ENCODE peak calls at places on chromosomes 6 and 20, in six cellular contexts. I, U, M, L, J and W are unnamed samples.

GRCh38 chr6:158049055-158050028 is 67.7 kb downstream of the SYNJ2 start:
- DNase-seq in I (no peak), U (peak), M (no peak), L (no peak), J (no peak), W (no peak)

GRCh38 chr6:133062077-133062476 is 179.1 kb upstream of the EYA4 start:
- DNase-seq in I (no peak), U (no peak), M (no peak), L (no peak), J (no peak), W (peak)

GRCh38 chr20:56859751-56860366 is 230.8 kb downstream of the TFAP2C start:
- DNase-seq in I (no peak), U (no peak), M (no peak), L (no peak), J (no peak), W (no peak)

GRCh38 chr20:48384147-48384818 is 443.5 kb downstream of the PREX1 start:
- DNase-seq in I (no peak), U (no peak), M (no peak), L (peak), J (no peak), W (no peak)

GRCh38 chr6:9851006-9851405 is 563.9 kb downstream of the TFAP2A start:
- DNase-seq in I (no peak), U (no peak), M (no peak), L (no peak), J (no peak), W (no peak)

GRCh38 chr6:20833881-20834515 is 299.7 kb downstream of the CDKAL1 start:
- DNase-seq in I (no peak), U (no peak), M (no peak), L (no peak), J (no peak), W (no peak)

GRCh38 chr6:81023007-81023582 is 729.4 kb downstream of the TENT5A start:
- DNase-seq in I (no peak), U (no peak), M (no peak), L (no peak), J (no peak), W (no peak)

GRCh38 chr6:79042088-79042798 is 35.8 kb downstream of the PHIP start:
- DNase-seq in I (no peak), U (no peak), M (no peak), L (no peak), J (no peak), W (no peak)

GRCh38 chr6:50543666-50544065 is 169.7 kb upstream of the TFAP2D start:
- DNase-seq in I (no peak), U (no peak), M (no peak), L (no peak), J (no peak), W (no peak)

GRCh38 chr6:28537509-28538140 is 11.9 kb downstream of the GPX5 start:
- DNase-seq in I (no peak), U (no peak), M (no peak), L (no peak), J (no peak), W (no peak)

GRCh38 chr20:39047417-39047985 is 85.4 kb downstream of the DHX35 start:
- DNase-seq in I (no peak), U (peak), M (no peak), L (no peak), J (no peak), W (no peak)

GRCh38 chr20:25198663-25199363 is 3.3 kb downstream of the ENTPD6 start:
- DNase-seq in I (peak), U (peak), M (no peak), L (no peak), J (no peak), W (no peak)

GRCh38 chr6:36874443-36875249 is at the start of gene PPIL1:
- DNase-seq in I (peak), U (peak), M (peak), L (peak), J (peak), W (peak)

DNA sequence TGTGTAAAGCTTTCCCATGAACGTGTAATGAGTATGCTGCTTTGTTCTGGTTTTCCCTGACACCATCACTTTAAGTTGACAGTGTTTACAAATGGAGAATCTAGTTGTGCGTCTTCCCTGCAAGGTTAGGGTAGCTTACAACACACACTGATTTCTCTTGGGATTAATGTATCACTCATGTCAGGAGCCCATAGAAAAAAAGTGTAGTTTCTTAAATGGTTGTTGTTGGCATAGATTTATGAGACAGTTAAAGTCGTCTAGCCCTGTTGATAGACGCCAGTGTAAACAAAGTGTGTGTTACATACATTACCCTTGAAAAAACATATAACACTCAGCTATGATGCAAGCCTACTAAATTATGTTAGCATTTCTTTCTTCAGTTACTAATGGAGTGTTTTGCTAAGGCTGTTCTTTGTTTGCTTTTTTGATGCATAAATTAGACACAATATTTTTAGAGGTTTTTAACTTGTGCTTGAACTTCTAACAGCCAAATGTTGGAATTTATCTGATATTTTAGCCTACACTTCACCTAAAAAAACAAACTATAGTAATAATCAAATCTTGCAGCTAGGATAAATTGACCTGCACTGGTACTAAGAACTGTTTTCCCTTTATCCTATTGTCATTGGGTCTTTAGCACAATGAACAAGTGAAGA is 88.6 kb downstream of the RNF217 start:
- DNase-seq in I (no peak), U (no peak), M (no peak), L (no peak), J (no peak), W (no peak)
- H3K27ac ChIP-seq in I (no peak), U (no peak), M (no peak), L (no peak), J (no peak), W (no peak)

DNA sequence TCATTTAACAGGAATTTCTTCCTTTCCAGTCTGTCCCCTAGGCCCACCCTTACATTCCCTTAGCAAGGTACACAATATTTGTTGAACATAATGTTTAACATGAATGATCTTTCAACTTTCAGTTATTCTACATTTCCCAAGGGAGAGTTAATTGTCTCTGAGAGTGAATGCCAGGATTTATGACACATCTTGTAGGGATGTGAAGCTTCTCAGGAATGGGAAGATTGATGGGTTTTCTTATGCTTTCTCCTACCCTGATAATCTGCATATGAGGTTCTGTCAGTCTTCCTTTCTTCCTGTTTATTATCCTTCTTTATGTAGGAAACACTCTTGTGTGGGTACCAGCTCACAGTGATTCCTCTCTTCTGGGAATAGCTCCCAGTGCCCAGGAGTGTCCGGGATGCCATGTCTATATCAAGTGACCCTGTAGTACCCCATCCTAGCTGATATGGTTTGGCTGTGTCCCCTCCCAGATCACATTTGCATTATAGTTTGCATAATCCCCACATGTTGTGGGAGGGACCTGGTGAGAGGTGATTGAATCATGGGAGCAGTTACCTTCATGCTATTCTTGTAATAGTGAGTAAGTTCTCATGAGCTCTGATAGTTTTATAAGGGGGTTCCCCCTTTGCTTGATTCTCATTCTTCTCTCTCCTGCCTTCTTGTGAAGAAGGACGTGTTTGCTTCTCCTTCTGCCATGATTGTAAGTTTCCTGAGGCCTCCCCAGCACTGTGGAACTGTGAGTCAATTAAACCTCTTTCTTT is 7.1 kb upstream of the FYN start:
- DNase-seq in I (no peak), U (no peak), M (no peak), L (no peak), J (no peak), W (no peak)
- H3K4me3 ChIP-seq in I (no peak), U (no peak), M (no peak), L (no peak), J (no peak), W (no peak)

DNA sequence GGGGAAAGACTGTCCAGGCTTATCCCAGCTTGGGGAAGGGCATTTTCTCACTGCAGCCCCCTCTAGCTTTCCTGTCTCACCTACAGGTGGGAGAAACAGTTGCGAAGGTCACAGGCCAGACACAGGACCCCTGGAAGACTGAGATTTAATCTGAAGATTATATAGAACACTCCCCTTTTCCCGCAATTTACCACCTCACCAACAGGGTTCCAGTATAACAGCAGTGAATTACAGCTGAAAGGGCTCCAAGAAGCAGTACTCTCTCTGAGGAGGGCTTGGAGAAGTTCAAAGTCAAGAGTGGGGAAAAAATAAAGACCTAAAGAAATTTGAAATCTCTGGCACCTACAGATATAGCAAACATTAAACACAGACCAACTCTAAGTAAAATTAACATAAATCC is 111.9 kb downstream of the ANKRD60 start:
- DNase-seq in I (no peak), U (no peak), M (no peak), L (no peak), J (no peak), W (no peak)
- H3K27ac ChIP-seq in I (no peak), U (no peak), M (no peak), L (no peak), J (no peak), W (no peak)

GRCh38 chr6:110329729-110330436 is 28.3 kb downstream of the METTL24 start:
- DNase-seq in I (no peak), U (no peak), M (no peak), L (no peak), J (peak), W (no peak)
- H3K4me3 ChIP-seq in I (peak), U (peak), M (no peak), L (peak), J (peak), W (peak)

GRCh38 chr6:3159805-3160781 is 2.7 kb upstream of the TUBB2A start:
- DNase-seq in I (peak), U (peak), M (no peak), L (no peak), J (peak), W (no peak)
- H3K27ac ChIP-seq in I (no peak), U (peak), M (peak), L (no peak), J (peak), W (no peak)

DNA sequence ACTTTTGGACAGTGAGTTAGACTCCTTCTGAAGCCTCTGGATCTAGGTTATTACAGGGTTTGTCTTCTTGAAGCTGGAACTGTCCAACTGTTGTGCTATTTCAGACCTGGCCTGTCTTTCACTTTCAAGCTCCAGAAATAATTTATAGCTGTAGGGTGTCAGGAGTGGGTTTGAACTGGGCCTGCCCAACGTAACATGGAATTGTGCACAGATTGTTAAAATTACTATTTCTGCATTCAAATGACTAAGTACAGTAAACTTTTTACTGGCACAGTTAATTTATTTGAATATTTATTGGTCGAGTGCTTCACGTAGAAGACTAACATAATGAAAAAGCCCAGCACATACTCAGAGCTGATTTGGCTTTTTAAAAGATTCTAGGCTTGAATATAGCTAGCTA is 74.3 kb downstream of the ARID1B start:
- DNase-seq in I (no peak), U (no peak), M (no peak), L (no peak), J (no peak), W (no peak)
- H3K4me3 ChIP-seq in I (no peak), U (no peak), M (no peak), L (no peak), J (no peak), W (no peak)

DNA sequence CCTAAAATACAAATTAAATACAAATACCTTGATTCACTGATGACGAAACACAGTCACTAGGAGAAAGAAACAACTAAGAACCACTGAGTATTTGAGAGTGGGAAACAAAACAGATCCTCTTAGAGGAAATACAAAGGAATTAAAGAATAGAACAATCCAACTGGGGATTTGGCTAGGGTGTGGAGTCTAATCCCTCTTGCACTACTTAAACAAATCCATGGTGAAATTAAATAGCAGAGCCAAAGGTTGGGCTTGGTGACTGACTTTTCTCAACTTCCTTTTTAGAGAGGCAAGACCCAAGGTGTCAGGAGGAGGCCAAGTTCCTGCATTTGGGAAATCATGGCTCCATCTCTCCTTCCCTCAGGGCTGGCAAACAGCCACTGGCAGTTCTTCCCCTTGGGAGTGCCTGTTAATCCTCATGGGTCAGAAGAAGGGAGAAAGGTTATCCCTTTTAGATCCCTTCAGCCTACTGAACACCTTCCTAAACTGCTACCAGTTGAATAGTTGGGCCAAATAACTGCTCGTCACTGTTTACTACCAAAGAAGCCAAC is 101.2 kb upstream of the TRAF3IP2 start:
- DNase-seq in I (no peak), U (no peak), M (no peak), L (no peak), J (no peak), W (no peak)
- H3K27ac ChIP-seq in I (no peak), U (no peak), M (no peak), L (no peak), J (peak), W (no peak)